ENCODE peak calls at places on chromosomes 11 and 22, in nine cellular contexts. G is lung; O is CD8-positive, alpha-beta T cell; T is right lobe of liver; F is RWPE1; C is endothelial cell; R is neural crest cell; D is HFFc6; H is psoas muscle. K is an unnamed sample.

GRCh38 chr11:131465056-131465455 is 94.6 kb downstream of the NTM start:
- DNase-seq in O (no peak), D (no peak), F (no peak), H (no peak), G (no peak), C (no peak), R (no peak), T (no peak), K (no peak)

GRCh38 chr22:41263704-41264103 is 22.3 kb downstream of the RANGAP1 start:
- DNase-seq in G (no peak), R (no peak), F (no peak), O (no peak), D (no peak), T (no peak), H (no peak), C (no peak), K (no peak)

GRCh38 chr11:128868851-128869671 is 2.0 kb upstream of the KCNJ1 start:
- DNase-seq in C (no peak), O (no peak), R (no peak), D (no peak), G (no peak), T (no peak), H (no peak), F (no peak), K (no peak)

GRCh38 chr22:42799462-42800405 is 57.3 kb downstream of the ARFGAP3 start:
- DNase-seq in R (no peak), O (no peak), G (no peak), C (no peak), F (no peak), T (no peak), D (no peak), H (no peak), K (no peak)

GRCh38 chr11:28110108-28110838 is 2.1 kb downstream of the METTL15 start:
- DNase-seq in H (peak), R (peak), F (peak), T (peak), D (peak), O (peak), C (peak), G (peak), K (no peak)

GRCh38 chr11:76371170-76371569 is 9.8 kb downstream of the THAP12 start:
- DNase-seq in R (no peak), O (no peak), C (no peak), H (no peak), G (no peak), D (peak), T (no peak), F (peak), K (no peak)

GRCh38 chr11:66318576-66318970 is 1.7 kb upstream of the CD248 start:
- DNase-seq in R (no peak), T (no peak), C (no peak), F (no peak), O (no peak), H (no peak), G (no peak), D (no peak), K (no peak)

GRCh38 chr11:46977038-46977818 is 40.7 kb downstream of the CSTPP1 start:
- DNase-seq in D (no peak), G (no peak), R (peak), F (no peak), C (no peak), O (no peak), H (no peak), T (no peak), K (no peak)

GRCh38 chr11:122108192-122108799 is 7.7 kb downstream of the BLID start:
- DNase-seq in C (peak), O (no peak), H (no peak), G (peak), T (no peak), D (peak), F (no peak), R (peak), K (no peak)

GRCh38 chr11:6321961-6322362 is 1.7 kb upstream of the CAVIN3 start:
- DNase-seq in O (no peak), T (no peak), D (peak), F (peak), H (no peak), R (no peak), G (no peak), C (no peak), K (no peak)

GRCh38 chr11:11416917-11417316 is 63.9 kb upstream of the CSNK2A3 start:
- DNase-seq in O (no peak), T (no peak), G (no peak), H (no peak), R (no peak), F (peak), C (no peak), D (peak), K (no peak)

GRCh38 chr11:69533296-69534165 is 52.1 kb downstream of the LINC01488 start:
- DNase-seq in F (no peak), O (no peak), C (no peak), G (no peak), R (no peak), H (peak), T (peak), D (no peak), K (no peak)

GRCh38 chr22:50473088-50473487 is 1.7 kb downstream of the SBF1 start:
- DNase-seq in F (no peak), R (no peak), D (no peak), C (no peak), T (no peak), H (no peak), G (no peak), O (peak), K (no peak)

GRCh38 chr22:26642465-26643367 is 14.7 kb upstream of the MIAT start:
- DNase-seq in T (peak), H (no peak), C (peak), O (peak), D (no peak), G (no peak), R (no peak), F (no peak), K (no peak)

GRCh38 chr11:60161766-60162165 is 21.1 kb downstream of the MS4A6A start:
- DNase-seq in G (no peak), R (no peak), F (no peak), O (no peak), C (no peak), H (no peak), D (no peak), T (no peak), K (no peak)

GRCh38 chr11:37525336-37525735 is 927.3 kb upstream of the RAG2 start:
- DNase-seq in H (no peak), O (no peak), R (no peak), G (no peak), D (no peak), F (no peak), T (no peak), C (no peak), K (no peak)

GRCh38 chr11:17412488-17413180 is 24.2 kb upstream of the KCNJ11 start:
- DNase-seq in D (no peak), R (no peak), F (no peak), O (no peak), T (no peak), H (no peak), G (no peak), C (no peak), K (no peak)

GRCh38 chr11:9568854-9569587 is 4.4 kb upstream of the WEE1 start:
- DNase-seq in C (peak), D (peak), H (peak), G (peak), T (peak), O (no peak), R (no peak), F (peak), K (no peak)

GRCh38 chr11:69657911-69658605 is 17.1 kb downstream of the LTO1 start:
- DNase-seq in T (no peak), R (peak), G (no peak), C (peak), H (peak), O (no peak), F (no peak), D (no peak), K (no peak)

GRCh38 chr11:68809506-68809905 is 32.2 kb downstream of the CPT1A start:
- DNase-seq in G (no peak), C (no peak), R (no peak), O (no peak), H (no peak), D (no peak), T (no peak), F (no peak), K (no peak)

GRCh38 chr11:93444671-93445073 is 98.5 kb downstream of the SMCO4 start:
- DNase-seq in T (no peak), O (no peak), F (no peak), C (no peak), H (no peak), R (peak), D (no peak), G (no peak), K (no peak)

GRCh38 chr11:114775849-114776621 is 97.7 kb downstream of the NXPE2 start:
- DNase-seq in G (no peak), T (no peak), R (no peak), O (no peak), H (no peak), F (no peak), D (no peak), C (no peak), K (no peak)

GRCh38 chr11:95739526-95739925 is 50.1 kb downstream of the FAM76B start:
- DNase-seq in D (no peak), H (no peak), F (no peak), C (no peak), T (no peak), G (no peak), R (no peak), O (no peak), K (no peak)

GRCh38 chr11:12838463-12839120 is 164.4 kb downstream of the TEAD1 start:
- DNase-seq in C (no peak), R (no peak), O (no peak), G (no peak), T (no peak), D (peak), F (peak), H (no peak), K (no peak)

GRCh38 chr22:36979016-36979415 is 40.2 kb downstream of the TST start:
- DNase-seq in T (no peak), G (no peak), D (no peak), C (no peak), O (no peak), R (no peak), F (no peak), H (no peak), K (no peak)

GRCh38 chr22:36977947-36978660 is 41.1 kb downstream of the TST start:
- DNase-seq in D (peak), C (peak), G (peak), O (peak), T (peak), R (peak), H (peak), F (peak), K (peak)

GRCh38 chr22:36981247-36981775 is 37.9 kb downstream of the TST start:
- DNase-seq in F (no peak), R (no peak), H (no peak), D (no peak), T (no peak), O (no peak), G (no peak), C (no peak), K (no peak)

GRCh38 chr22:36979511-36979910 is 39.7 kb downstream of the TST start:
- DNase-seq in G (no peak), T (no peak), C (no peak), F (no peak), O (no peak), R (no peak), D (no peak), H (no peak), K (no peak)

GRCh38 chr22:36977401-36977861 is 41.8 kb downstream of the TST start:
- DNase-seq in R (peak), F (no peak), O (peak), H (peak), G (peak), D (peak), T (peak), C (peak), K (no peak)
- TF ChIP-seq CTCF in R (peak), F (no peak), O (peak), H (no peak), G (no peak), D (peak), T (peak), C (no peak), K (peak)

DNA sequence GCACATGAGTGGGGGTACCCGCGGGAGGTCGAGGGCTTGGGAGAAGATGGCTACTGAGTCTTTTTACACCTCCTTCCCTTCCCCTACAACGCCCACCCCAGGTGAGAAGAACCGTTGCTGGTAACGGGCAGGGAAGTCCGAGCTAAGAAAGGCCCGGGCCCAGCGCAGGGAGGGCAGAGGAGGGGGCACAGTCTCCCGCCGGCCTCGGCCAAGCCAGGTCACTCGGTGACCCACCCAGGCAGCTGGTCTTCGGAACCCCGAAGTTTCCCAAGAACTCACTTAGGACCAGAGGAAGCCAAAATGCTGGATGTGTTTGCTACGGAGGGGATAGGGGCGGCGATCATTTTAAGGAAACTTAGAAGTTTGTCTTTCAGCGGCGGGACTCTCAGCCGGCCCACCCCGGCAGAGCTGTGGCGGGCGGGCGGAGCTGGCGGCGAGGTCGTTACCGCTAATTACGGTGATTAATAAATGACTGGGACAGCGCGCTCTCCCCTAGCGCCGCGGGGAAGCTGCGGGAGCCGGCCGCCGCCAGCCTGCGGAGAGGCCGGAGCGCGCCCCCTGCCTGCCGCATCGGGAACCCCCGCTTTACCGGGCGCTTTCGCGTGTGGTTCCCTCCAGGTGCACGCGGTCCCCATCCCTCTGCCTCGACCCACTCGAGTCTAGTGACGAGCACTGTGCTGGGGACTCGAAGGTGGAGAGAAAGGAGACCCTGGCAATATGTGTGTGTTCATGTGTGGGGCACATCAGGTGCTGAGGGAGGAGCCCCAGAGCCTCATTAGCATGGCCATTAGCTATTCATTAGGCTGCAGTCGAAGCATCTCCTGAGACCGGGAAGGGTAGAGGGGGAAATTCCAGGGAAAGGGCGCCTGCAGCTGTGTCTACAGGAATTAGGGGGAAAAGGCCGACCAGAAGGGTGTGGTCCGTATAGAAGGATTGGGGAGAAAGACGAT is 945 bp downstream of the ROBO3 start:
- DNase-seq in G (no peak), T (no peak), D (no peak), C (peak), F (peak), H (peak), O (peak), R (peak), K (no peak)
- TF ChIP-seq CTCF in G (peak), T (peak), D (peak), C (peak), F (peak), H (peak), O (peak), R (peak), K (peak)

GRCh38 chr11:134071306-134071705 is 2.4 kb downstream of the JAM3 start:
- DNase-seq in H (no peak), T (no peak), C (no peak), O (no peak), F (no peak), G (no peak), D (no peak), R (no peak), K (no peak)

GRCh38 chr11:134074346-134074745 is 5.5 kb downstream of the JAM3 start:
- DNase-seq in C (no peak), O (no peak), G (no peak), H (no peak), R (no peak), F (no peak), D (no peak), T (no peak), K (no peak)

GRCh38 chr11:134069996-134070845 is 1.3 kb downstream of the JAM3 start:
- DNase-seq in R (no peak), H (no peak), F (no peak), T (no peak), O (no peak), C (no peak), D (no peak), G (no peak), K (no peak)

GRCh38 chr11:134069426-134069921 is 602 bp downstream of the JAM3 start:
- DNase-seq in G (no peak), C (no peak), T (no peak), F (no peak), D (no peak), R (peak), O (no peak), H (no peak), K (no peak)

GRCh38 chr11:134071766-134072403 is 3.0 kb downstream of the JAM3 start:
- DNase-seq in G (no peak), H (no peak), R (no peak), T (no peak), D (no peak), F (no peak), O (no peak), C (no peak), K (no peak)
- TF ChIP-seq CTCF in G (no peak), H (no peak), R (peak), T (no peak), D (peak), F (no peak), O (no peak), C (peak), K (peak)

GRCh38 chr22:17443413-17444203 is 74.3 kb downstream of the CECR2 start:
- DNase-seq in D (no peak), T (no peak), C (no peak), G (no peak), R (no peak), O (no peak), H (peak), F (no peak), K (no peak)
- TF ChIP-seq CTCF in D (no peak), T (no peak), C (no peak), G (no peak), R (no peak), O (no peak), H (no peak), F (no peak), K (no peak)

GRCh38 chr11:61429691-61430582 is at the start of the genes CPSF7 and SDHAF2:
- DNase-seq in T (peak), R (peak), D (peak), C (peak), G (peak), F (peak), O (peak), H (peak), K (peak)

GRCh38 chr11:61425367-61426131 is 4.2 kb downstream of the CPSF7 start:
- DNase-seq in H (no peak), C (no peak), D (no peak), F (no peak), R (no peak), G (no peak), O (no peak), T (no peak), K (no peak)

GRCh38 chr11:61429346-61429690 is 457 bp downstream of the CPSF7 start:
- DNase-seq in C (peak), G (no peak), H (peak), F (peak), O (no peak), D (no peak), T (peak), R (peak), K (peak)
- TF ChIP-seq CTCF in C (peak), G (no peak), H (peak), F (no peak), O (no peak), D (peak), T (peak), R (peak), K (peak)